ENCODE peak calls at places on chromosome 20, in eight cellular contexts. B is GM23248, F is fibroblast of lung, L is mesendoderm, D is MM.1S, U is H1, C is adipocyte, K is DND-41. M is an unnamed sample.

GRCh38 chr20:33693741-33694645 is 7.8 kb upstream of the E2F1 start:
- DNase-seq in K (no peak), D (no peak), B (no peak), U (no peak), F (no peak), C (no peak), L (no peak), M (no peak)

GRCh38 chr20:15224199-15224598 is 886.8 kb upstream of the FLRT3 start:
- DNase-seq in B (no peak), L (no peak), U (no peak), F (no peak), C (no peak), K (no peak), D (no peak), M (no peak)

GRCh38 chr20:44478188-44478587 is 2.5 kb downstream of the TTPAL start:
- DNase-seq in K (no peak), U (no peak), B (no peak), F (no peak), C (no peak), D (no peak), L (no peak), M (no peak)

GRCh38 chr20:8402798-8403197 is 270.7 kb downstream of the PLCB1 start:
- DNase-seq in F (no peak), K (no peak), D (no peak), L (no peak), U (no peak), B (no peak), C (no peak), M (no peak)

GRCh38 chr20:57498425-57499400 is 26.2 kb downstream of the CTCFL start:
- DNase-seq in F (peak), U (no peak), K (peak), D (peak), L (peak), B (peak), C (peak), M (peak)

GRCh38 chr20:46220808-46221207 is 87.5 kb downstream of the CDH22 start:
- DNase-seq in F (no peak), L (peak), U (no peak), C (no peak), K (no peak), B (no peak), D (no peak), M (peak)

GRCh38 chr20:571754-572331 is 28.3 kb upstream of the CSNK2A1 start:
- DNase-seq in L (peak), D (no peak), F (peak), K (no peak), B (peak), C (peak), U (no peak), M (no peak)

GRCh38 chr20:15582146-15582776 is 991.0 kb downstream of the KIF16B start:
- DNase-seq in L (no peak), K (no peak), F (peak), C (no peak), U (no peak), B (peak), D (no peak), M (no peak)

GRCh38 chr20:57024849-57025248 is 241.6 kb downstream of the BMP7 start:
- DNase-seq in K (no peak), B (no peak), D (no peak), L (no peak), U (no peak), C (no peak), F (no peak), M (no peak)

GRCh38 chr20:34013532-34013931 is 19.8 kb downstream of the RALY start:
- DNase-seq in K (no peak), B (no peak), F (no peak), L (peak), D (no peak), U (no peak), C (no peak), M (no peak)

GRCh38 chr20:16062661-16063591 is 510.3 kb downstream of the KIF16B start:
- DNase-seq in C (no peak), D (no peak), B (no peak), U (no peak), K (no peak), L (peak), F (peak), M (no peak)

DNA sequence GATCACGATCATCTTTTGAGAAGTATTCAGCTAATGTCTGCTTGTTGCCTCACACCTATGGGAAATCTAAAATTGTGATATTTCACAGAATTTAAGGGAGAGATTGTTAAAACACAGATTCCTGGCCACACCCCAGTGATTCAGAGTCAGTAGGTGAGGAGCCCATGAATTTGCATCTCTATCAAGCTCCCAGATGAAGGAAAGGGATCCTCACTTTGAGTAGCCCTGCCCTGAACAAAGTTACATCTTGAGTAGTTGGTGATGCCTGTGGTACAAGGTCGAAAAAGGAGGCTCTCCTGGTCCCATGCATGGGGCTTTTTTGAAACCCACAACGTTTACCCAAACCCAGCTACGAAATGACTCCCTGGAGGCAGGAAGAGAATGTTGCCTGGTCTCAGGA is 79.5 kb downstream of the PAK5 start:
- DNase-seq in C (no peak), U (no peak), B (no peak), F (no peak), L (no peak), D (no peak), K (no peak), M (no peak)
- H3K4me3 ChIP-seq in C (no peak), U (no peak), B (no peak), F (no peak), L (no peak), D (no peak), K (no peak), M (no peak)

DNA sequence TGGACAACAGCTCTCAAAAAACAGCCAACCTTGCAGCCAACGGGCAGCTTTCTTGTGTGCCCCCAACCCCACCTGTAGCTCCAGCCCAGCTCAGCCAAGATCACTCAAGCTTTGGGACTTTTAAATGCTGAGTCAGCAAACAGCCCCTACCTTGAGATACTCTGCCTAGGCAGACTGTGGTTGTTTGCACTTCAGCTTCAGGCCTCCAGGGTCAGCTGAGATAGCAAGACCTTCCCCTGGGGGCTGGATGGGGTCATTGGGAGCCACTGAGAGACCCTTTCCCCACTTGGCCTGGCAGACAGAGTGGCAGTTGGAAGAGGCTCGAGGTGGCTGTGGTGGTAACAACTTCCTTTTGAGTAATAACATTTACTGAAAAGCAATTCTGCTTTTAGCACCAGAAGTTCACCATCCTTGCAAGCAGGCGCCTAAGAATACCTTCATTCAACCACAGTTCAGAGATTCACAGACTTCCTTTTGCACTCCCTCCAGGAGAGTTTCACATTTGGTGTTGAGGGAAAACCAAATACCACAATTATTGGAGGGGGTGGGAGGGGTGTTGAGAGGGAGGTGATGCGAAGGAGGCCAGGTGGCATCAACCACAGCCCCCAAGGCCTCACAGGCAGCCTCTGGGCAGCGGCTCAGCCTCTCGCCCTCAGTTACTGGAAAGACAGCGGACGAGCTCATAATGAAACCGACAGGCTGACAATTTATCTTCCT is 148.0 kb downstream of the CEBPB start:
- DNase-seq in U (no peak), F (no peak), D (peak), L (peak), K (peak), C (no peak), B (peak), M (peak)
- H3K9ac ChIP-seq in U (no peak), F (no peak), D (no peak), L (no peak), K (peak), C (peak), B (peak), M (no peak)

DNA sequence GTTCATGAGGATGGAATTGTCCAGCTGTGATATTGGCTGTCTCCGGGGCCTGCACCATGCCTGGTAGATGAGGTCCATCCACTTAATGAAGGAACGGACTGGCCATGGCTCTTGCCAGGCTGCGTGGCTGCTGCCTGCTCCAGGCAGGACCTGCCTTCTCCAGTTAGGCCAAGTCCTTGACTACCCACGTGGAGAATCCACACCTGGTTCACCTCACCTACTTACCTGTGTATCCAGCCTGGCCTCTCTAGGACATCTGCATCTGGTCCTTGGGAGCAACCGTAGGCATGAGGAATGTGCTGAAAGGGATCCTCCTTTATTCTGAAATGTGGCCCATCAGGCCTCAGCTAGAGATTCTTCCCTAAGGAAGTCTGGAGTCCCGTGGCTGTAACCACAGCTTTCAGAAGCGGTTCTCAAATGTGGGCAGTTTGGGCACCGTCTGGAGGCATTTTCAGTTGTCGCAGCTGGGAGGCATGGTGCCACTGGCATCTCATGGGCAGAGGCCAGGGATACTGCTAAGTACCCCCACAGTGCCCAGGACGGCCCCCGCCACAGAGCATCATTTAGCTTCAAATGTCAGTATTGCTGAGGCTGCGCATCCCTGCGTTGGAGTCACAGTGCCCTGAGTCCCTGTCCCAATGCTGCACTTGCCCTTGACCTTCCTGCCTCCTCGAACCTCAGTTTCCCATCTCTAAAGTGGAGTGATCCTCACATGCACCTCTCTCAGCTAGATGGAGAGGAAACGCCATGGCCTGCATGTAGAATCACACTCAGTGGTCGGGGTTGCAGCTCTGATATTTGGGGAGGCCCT is 67.5 kb downstream of the PHACTR3 start:
- DNase-seq in L (no peak), F (no peak), K (no peak), D (no peak), U (no peak), C (no peak), B (no peak), M (no peak)
- H3K4me3 ChIP-seq in L (no peak), F (no peak), K (no peak), D (no peak), U (no peak), C (no peak), B (no peak), M (no peak)

GRCh38 chr20:6108330-6108729 is 14.5 kb downstream of the FERMT1 start:
- DNase-seq in F (no peak), B (no peak), U (no peak), C (no peak), D (no peak), L (peak), K (no peak), M (no peak)
- H3K9ac ChIP-seq in F (no peak), B (no peak), U (no peak), C (no peak), D (no peak), L (no peak), K (no peak), M (no peak)

GRCh38 chr20:31473331-31474096 is 1.4 kb downstream of the DEFB124 start:
- DNase-seq in B (peak), C (peak), K (no peak), D (no peak), L (no peak), F (no peak), U (no peak), M (peak)

GRCh38 chr20:31475472-31476312 is 604 bp downstream of the REM1 start:
- DNase-seq in U (no peak), B (no peak), L (no peak), K (no peak), F (no peak), D (no peak), C (no peak), M (no peak)

GRCh38 chr20:31474097-31474436 is 860 bp downstream of the DEFB124 start:
- DNase-seq in U (no peak), L (no peak), B (no peak), K (no peak), D (peak), C (no peak), F (no peak), M (peak)

GRCh38 chr20:31476313-31476623 is 1.2 kb downstream of the REM1 start:
- DNase-seq in B (no peak), D (no peak), C (no peak), L (no peak), K (no peak), U (no peak), F (no peak), M (no peak)

GRCh38 chr20:31475032-31475431 is at the start of the genes DEFB124 and REM1:
- DNase-seq in U (no peak), F (no peak), D (peak), B (no peak), L (no peak), K (no peak), C (no peak), M (no peak)
- H3K4me3 ChIP-seq in U (no peak), F (no peak), D (peak), B (no peak), L (no peak), K (no peak), C (peak), M (peak)

GRCh38 chr20:41426361-41426900 is 59.8 kb upstream of the EMILIN3 start:
- DNase-seq in B (no peak), U (no peak), L (no peak), K (no peak), F (peak), D (no peak), C (no peak), M (no peak)

GRCh38 chr20:41424025-41424424 is 57.4 kb upstream of the EMILIN3 start:
- DNase-seq in F (no peak), U (no peak), C (no peak), K (no peak), B (no peak), D (no peak), L (no peak), M (no peak)

GRCh38 chr20:41425180-41425884 is 58.7 kb upstream of the EMILIN3 start:
- DNase-seq in L (no peak), C (no peak), F (peak), B (peak), U (no peak), D (no peak), K (no peak), M (no peak)

GRCh38 chr20:41423026-41423425 is 56.4 kb upstream of the EMILIN3 start:
- DNase-seq in L (no peak), D (no peak), B (no peak), U (no peak), C (peak), K (no peak), F (peak), M (no peak)

GRCh38 chr20:41424546-41424945 is 57.9 kb upstream of the EMILIN3 start:
- DNase-seq in L (no peak), K (no peak), F (peak), U (no peak), B (peak), C (peak), D (no peak), M (no peak)
- H3K9ac ChIP-seq in L (no peak), K (no peak), F (no peak), U (no peak), B (peak), C (no peak), D (no peak), M (no peak)

M was measured in Karpas-422.